ENCODE peak calls at places on chromosomes 7 and 10, in four cellular contexts. U is HCT116, S is cardiac muscle cell, Y is heart right ventricle. C is an unnamed sample. For H3K4me1, the result is how much of the 10 kb centered on the place peaks cover.

GRCh38 chr7:121276276-121276675 is 52.5 kb upstream of the WNT16 start:
- DNase-seq in S (no peak), U (no peak), Y (no peak), C (no peak)

GRCh38 chr10:121734517-121735137 is 136.4 kb upstream of the FGFR2 start:
- DNase-seq in S (peak), Y (no peak), U (peak), C (no peak)

GRCh38 chr7:45924283-45924682 is 3.2 kb upstream of the IGFBP3 start:
- DNase-seq in S (no peak), U (no peak), Y (no peak), C (no peak)

GRCh38 chr7:116798205-116798730 is 64.1 kb upstream of the CAPZA2 start:
- DNase-seq in Y (no peak), S (no peak), U (no peak), C (no peak)

GRCh38 chr10:79384773-79385391 is 37.6 kb downstream of the PPIF start:
- DNase-seq in U (no peak), Y (no peak), S (no peak), C (no peak)

GRCh38 chr7:66238712-66239466 is 33.8 kb downstream of the TPST1 start:
- DNase-seq in U (no peak), S (no peak), Y (no peak), C (no peak)

GRCh38 chr10:6386346-6386745 is 183.6 kb downstream of the PFKFB3 start:
- DNase-seq in S (no peak), U (no peak), Y (no peak), C (peak)

GRCh38 chr10:50618624-50619023 is 5.1 kb downstream of the SGMS1 start:
- DNase-seq in Y (no peak), S (no peak), U (no peak), C (no peak)

GRCh38 chr7:96596120-96596826 is 113.4 kb downstream of the SEM1 start:
- DNase-seq in Y (no peak), U (no peak), S (peak), C (no peak)

GRCh38 chr7:91812388-91812787 is 68.1 kb downstream of the MTERF1 start:
- DNase-seq in S (no peak), U (no peak), Y (no peak), C (no peak)

GRCh38 chr7:73700070-73700423 is 16.6 kb downstream of the BUD23 start:
- DNase-seq in Y (no peak), S (no peak), U (no peak), C (no peak)

GRCh38 chr10:101624526-101625102 is 36.5 kb downstream of the DPCD start:
- DNase-seq in Y (no peak), U (no peak), S (no peak), C (no peak)

GRCh38 chr7:105971867-105972266 is 8.8 kb downstream of the CDHR3 start:
- DNase-seq in Y (no peak), U (no peak), S (no peak), C (no peak)

GRCh38 chr7:83791737-83792136 is 142.8 kb upstream of the SEMA3E start:
- DNase-seq in U (no peak), Y (no peak), S (no peak), C (no peak)

GRCh38 chr10:102281103-102281502 is 35.8 kb downstream of the GBF1 start:
- DNase-seq in S (no peak), Y (no peak), U (no peak), C (no peak)

GRCh38 chr10:97213431-97213830 is 27.7 kb upstream of the SLIT1 start:
- DNase-seq in U (no peak), Y (no peak), S (no peak), C (no peak)

GRCh38 chr7:5354460-5355279 is 69.0 kb downstream of the TNRC18 start:
- DNase-seq in Y (peak), U (no peak), S (peak), C (no peak)

GRCh38 chr7:57370066-57370738 is 79.8 kb upstream of the ZNF716 start:
- DNase-seq in S (no peak), U (no peak), Y (no peak), C (no peak)

GRCh38 chr7:19491821-19492452 is 216.9 kb downstream of the POLR1F start:
- DNase-seq in S (peak), Y (no peak), U (peak), C (no peak)

GRCh38 chr7:88062238-88062637 is 128.2 kb downstream of the ADAM22 start:
- DNase-seq in Y (no peak), S (no peak), U (no peak), C (no peak)

GRCh38 chr7:127809285-127809702 is 157.3 kb downstream of the SND1 start:
- DNase-seq in U (no peak), Y (no peak), S (peak), C (no peak)

GRCh38 chr10:48194830-48195229 is 79.7 kb downstream of the FRMPD2 start:
- DNase-seq in U (peak), S (no peak), Y (no peak), C (no peak)

GRCh38 chr10:96124230-96125141 is 5.6 kb upstream of the ZNF518A start:
- DNase-seq in Y (no peak), S (peak), U (peak), C (peak)

GRCh38 chr10:101182936-101183335 is 46.3 kb downstream of the LBX1 start:
- DNase-seq in S (no peak), Y (no peak), U (no peak), C (no peak)

GRCh38 chr10:103145046-103145445 is 48.0 kb downstream of the NT5C2 start:
- DNase-seq in U (no peak), Y (no peak), S (no peak), C (no peak)

GRCh38 chr10:51201947-51202346 is 127.7 kb downstream of the PRKG1 start:
- DNase-seq in Y (no peak), S (no peak), U (no peak), C (no peak)

GRCh38 chr10:89214766-89215165 is 7.6 kb upstream of the CH25H start:
- DNase-seq in S (no peak), U (no peak), Y (no peak), C (no peak)
- H3K27ac ChIP-seq in S (no peak), U (no peak), Y (no peak), C (no peak)

GRCh38 chr7:72345208-72345727 is 66.9 kb downstream of the CALN1 start:
- DNase-seq in U (no peak), S (no peak), Y (no peak), C (no peak)
- H3K4me1 ChIP-seq in U (under half), S (under half), Y (under half), C (under half)

DNA sequence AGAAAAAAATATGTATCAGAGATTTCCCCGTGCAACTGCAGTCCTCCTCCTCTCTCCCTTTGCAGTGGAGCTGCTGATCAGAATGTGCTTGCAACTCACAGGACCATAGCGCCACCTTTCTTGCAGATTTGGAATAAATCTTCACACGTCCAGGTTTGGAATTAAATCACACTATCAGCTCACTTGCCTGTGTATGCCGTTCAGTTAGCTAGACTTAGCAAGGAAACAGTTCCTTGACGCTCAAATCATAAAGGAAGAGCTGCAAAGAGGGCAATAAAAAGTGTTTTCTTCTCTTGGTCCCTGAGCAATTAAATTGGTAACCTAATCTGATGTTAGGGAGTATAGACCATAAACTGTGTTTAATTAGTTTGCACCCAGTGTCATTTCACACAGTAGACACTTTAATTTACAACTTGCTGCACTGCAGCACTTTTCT is 77.4 kb downstream of the PON1 start:
- DNase-seq in S (peak), U (peak), Y (peak), C (peak)
- H3K4me3 ChIP-seq in S (no peak), U (no peak), Y (no peak), C (no peak)

GRCh38 chr7:148334959-148335577 is 255.5 kb upstream of the C7orf33 start:
- DNase-seq in U (no peak), S (no peak), Y (no peak), C (no peak)

GRCh38 chr7:148335790-148336189 is 254.8 kb upstream of the C7orf33 start:
- DNase-seq in S (no peak), U (no peak), Y (no peak), C (no peak)

GRCh38 chr7:148336411-148336810 is 254.2 kb upstream of the C7orf33 start:
- DNase-seq in S (no peak), Y (no peak), U (no peak), C (no peak)

GRCh38 chr7:148332787-148333186 is 257.8 kb upstream of the C7orf33 start:
- DNase-seq in U (no peak), S (no peak), Y (no peak), C (no peak)

GRCh38 chr7:148334441-148334956 is 256.1 kb upstream of the C7orf33 start:
- DNase-seq in U (no peak), Y (no peak), S (no peak), C (no peak)
- H3K27ac ChIP-seq in U (no peak), Y (no peak), S (no peak), C (no peak)

DNA sequence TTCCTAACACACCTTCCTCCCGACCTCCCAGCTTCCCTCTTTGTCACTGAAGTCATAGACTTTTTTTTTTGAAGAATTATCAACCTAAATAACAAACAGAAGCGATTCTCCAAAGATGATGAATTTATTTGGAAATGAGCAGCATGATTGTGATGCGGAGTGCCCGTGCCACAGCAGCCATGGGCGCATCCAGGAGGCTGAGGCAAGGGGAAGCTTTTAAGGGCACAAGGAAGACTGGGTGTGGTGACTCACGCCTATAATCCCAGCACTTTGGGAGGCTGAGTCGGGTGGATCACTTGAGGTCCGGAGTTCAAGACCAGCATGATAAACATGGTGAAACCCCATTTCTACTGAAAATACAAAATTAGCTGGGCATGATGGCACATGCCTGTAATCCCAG is 16.2 kb upstream of the GIMAP8 start:
- DNase-seq in Y (no peak), S (no peak), U (no peak), C (no peak)
- H3K4me1 ChIP-seq in Y (under half), S (under half), U (under half), C (under half)

GRCh38 chr10:59907537-59907917 is 1.2 kb upstream of the CCDC6 start:
- DNase-seq in S (no peak), Y (no peak), U (no peak), C (no peak)
- H3K4me3 ChIP-seq in S (peak), Y (no peak), U (peak), C (peak)

GRCh38 chr10:75462865-75463264 is 31.4 kb downstream of the LRMDA start:
- DNase-seq in Y (no peak), U (no peak), S (no peak), C (no peak)

GRCh38 chr10:75466016-75466415 is 34.6 kb downstream of the LRMDA start:
- DNase-seq in U (no peak), S (peak), Y (no peak), C (no peak)

GRCh38 chr10:75466886-75467285 is 35.5 kb downstream of the LRMDA start:
- DNase-seq in U (no peak), S (no peak), Y (no peak), C (no peak)

GRCh38 chr10:75465110-75465509 is 33.7 kb downstream of the LRMDA start:
- DNase-seq in S (no peak), Y (no peak), U (no peak), C (no peak)

GRCh38 chr10:75464478-75465090 is 33.2 kb downstream of the LRMDA start:
- DNase-seq in U (no peak), Y (no peak), S (no peak), C (no peak)
- H3K27ac ChIP-seq in U (no peak), Y (no peak), S (no peak), C (no peak)

GRCh38 chr7:148699772-148700629 is 1.3 kb downstream of the CUL1 start:
- DNase-seq in S (peak), Y (no peak), U (no peak), C (no peak)
- H3K4me1 ChIP-seq in S (under half), Y (half or more), U (under half), C (under half)

DNA sequence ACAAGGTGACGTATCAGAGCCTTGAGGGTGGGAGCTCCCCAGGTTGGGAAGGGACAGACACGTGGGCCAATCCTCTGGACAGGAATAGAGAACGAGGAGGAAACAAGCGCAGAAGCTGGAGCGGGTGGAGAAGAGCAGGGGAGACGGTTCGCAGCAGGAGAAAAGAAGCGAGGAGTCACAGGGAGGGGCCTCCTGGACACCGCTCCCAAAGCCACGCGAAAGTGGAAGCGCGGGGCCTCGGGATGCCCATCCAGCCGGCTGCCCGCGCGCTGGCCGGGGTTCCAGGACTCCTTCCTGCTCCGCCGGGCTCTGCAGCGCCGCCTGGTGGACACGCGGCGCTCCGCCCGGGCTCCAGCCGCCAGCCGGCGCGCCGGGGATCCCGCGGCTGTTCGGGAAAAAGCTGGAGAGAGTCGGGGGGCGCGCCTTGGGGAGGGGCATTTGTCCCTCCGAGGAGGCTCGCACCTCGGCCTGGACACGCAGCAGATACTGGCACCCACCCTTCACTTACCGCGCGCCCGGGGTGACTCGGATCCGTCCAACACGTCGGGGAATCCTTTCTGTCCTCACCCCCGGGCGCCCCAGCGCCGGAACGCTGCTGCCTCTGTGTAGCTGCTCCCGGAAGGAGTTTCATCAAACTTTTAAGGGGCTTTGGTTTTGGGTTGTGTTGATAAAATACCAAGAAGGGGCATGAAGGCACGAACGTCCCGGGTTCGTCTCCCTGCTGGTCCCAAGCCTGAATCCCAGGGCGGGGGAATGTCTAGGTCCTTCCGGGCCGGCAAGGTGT is 6.2 kb downstream of the ZNF503 start:
- DNase-seq in S (peak), U (no peak), Y (no peak), C (peak)
- H3K4me3 ChIP-seq in S (peak), U (peak), Y (peak), C (peak)